ENCODE peak calls at places on chromosome 3, in seven cellular contexts. F is HL-60; T is CD8-positive, alpha-beta T cell; V is lower leg skin; M is fibroblast of mammary gland; J is H9; H is OCI-LY7. S is an unnamed sample.

GRCh38 chr3:194395767-194396527 is 3.1 kb downstream of the GP5 start:
- DNase-seq in F (peak), T (peak), V (no peak), M (peak), J (peak), H (no peak), S (no peak)

GRCh38 chr3:123202451-123202850 is 708 bp downstream of the SEC22A start:
- DNase-seq in F (no peak), T (no peak), V (no peak), M (no peak), J (peak), H (peak), S (no peak)

GRCh38 chr3:3998140-3998977 is 199.1 kb downstream of the LRRN1 start:
- DNase-seq in F (peak), T (no peak), V (no peak), M (peak), J (peak), H (peak), S (no peak)

GRCh38 chr3:160935413-160936095 is 169.6 kb downstream of the B3GALNT1 start:
- DNase-seq in F (no peak), T (no peak), V (no peak), M (no peak), J (no peak), H (no peak), S (no peak)

GRCh38 chr3:57852896-57853295 is 96.8 kb downstream of the SLMAP start:
- DNase-seq in F (no peak), T (no peak), V (no peak), M (peak), J (no peak), H (peak), S (no peak)

GRCh38 chr3:30710017-30710416 is 103.6 kb downstream of the TGFBR2 start:
- DNase-seq in F (no peak), T (no peak), V (no peak), M (no peak), J (no peak), H (no peak), S (no peak)

GRCh38 chr3:121870710-121871109 is 23.5 kb upstream of the SLC15A2 start:
- DNase-seq in F (no peak), T (no peak), V (no peak), M (peak), J (no peak), H (no peak), S (no peak)

GRCh38 chr3:7709383-7710082 is 792.1 kb upstream of the LMCD1 start:
- DNase-seq in F (no peak), T (no peak), V (no peak), M (no peak), J (no peak), H (no peak), S (no peak)

GRCh38 chr3:183924956-183925355 is 40.3 kb upstream of the PARL start:
- DNase-seq in F (no peak), T (no peak), V (no peak), M (peak), J (no peak), H (no peak), S (no peak)

GRCh38 chr3:62597481-62597880 is 224.1 kb upstream of the FEZF2 start:
- DNase-seq in F (no peak), T (no peak), V (no peak), M (peak), J (no peak), H (no peak), S (no peak)

GRCh38 chr3:133933097-133934024 is 37.7 kb upstream of the RAB6B start:
- DNase-seq in F (no peak), T (no peak), V (peak), M (no peak), J (peak), H (no peak), S (no peak)

GRCh38 chr3:168251371-168251770 is 155.6 kb upstream of the GOLIM4 start:
- DNase-seq in F (no peak), T (no peak), V (no peak), M (no peak), J (no peak), H (peak), S (no peak)

GRCh38 chr3:16177962-16178627 is 3.6 kb downstream of the GALNT15 start:
- DNase-seq in F (peak), T (peak), V (peak), M (peak), J (peak), H (peak), S (peak)

GRCh38 chr3:184773341-184774186 is 38.4 kb upstream of the VPS8 start:
- DNase-seq in F (no peak), T (no peak), V (no peak), M (no peak), J (no peak), H (no peak), S (no peak)

GRCh38 chr3:142595581-142595950 is 627 bp upstream of the PLS1 start:
- DNase-seq in F (no peak), T (no peak), V (no peak), M (peak), J (no peak), H (peak), S (no peak)

GRCh38 chr3:150005243-150006102 is 34.8 kb upstream of the PFN2 start:
- DNase-seq in F (no peak), T (no peak), V (no peak), M (peak), J (no peak), H (no peak), S (no peak)

GRCh38 chr3:185961675-185962232 is 23.9 kb upstream of the TRA2B start:
- DNase-seq in F (no peak), T (no peak), V (peak), M (no peak), J (no peak), H (no peak), S (no peak)

GRCh38 chr3:30226606-30227151 is 379.7 kb upstream of the TGFBR2 start:
- DNase-seq in F (no peak), T (no peak), V (no peak), M (no peak), J (no peak), H (no peak), S (no peak)

GRCh38 chr3:62248831-62249776 is 124.2 kb downstream of the FEZF2 start:
- DNase-seq in F (no peak), T (no peak), V (no peak), M (no peak), J (no peak), H (no peak), S (no peak)

GRCh38 chr3:47431225-47431624 is 44.5 kb downstream of the SCAP start:
- DNase-seq in F (no peak), T (no peak), V (no peak), M (no peak), J (no peak), H (no peak), S (no peak)

GRCh38 chr3:148162132-148162531 is 535.6 kb upstream of the AGTR1 start:
- DNase-seq in F (no peak), T (no peak), V (no peak), M (peak), J (no peak), H (no peak), S (no peak)

GRCh38 chr3:150371741-150372254 is 36.3 kb upstream of the TSC22D2 start:
- DNase-seq in F (no peak), T (no peak), V (no peak), M (peak), J (no peak), H (no peak), S (no peak)

GRCh38 chr3:10366681-10367101 is 45.8 kb upstream of the SEC13 start:
- DNase-seq in F (peak), T (no peak), V (no peak), M (peak), J (no peak), H (no peak), S (no peak)

GRCh38 chr3:195836736-195837135 is 25.0 kb upstream of the MUC4 start:
- DNase-seq in F (no peak), T (no peak), V (no peak), M (no peak), J (no peak), H (no peak), S (no peak)

GRCh38 chr3:99484871-99485270 is 153.5 kb upstream of the COL8A1 start:
- DNase-seq in F (no peak), T (no peak), V (no peak), M (peak), J (no peak), H (no peak), S (no peak)

GRCh38 chr3:173529062-173529711 is 131.6 kb downstream of the NLGN1 start:
- DNase-seq in F (no peak), T (no peak), V (no peak), M (peak), J (peak), H (peak), S (no peak)

GRCh38 chr3:55243686-55244085 is 243.4 kb downstream of the WNT5A start:
- DNase-seq in F (no peak), T (no peak), V (no peak), M (no peak), J (peak), H (no peak), S (no peak)

GRCh38 chr3:49720383-49721164 is 1.1 kb upstream of the AMIGO3 start:
- DNase-seq in F (no peak), T (no peak), V (peak), M (no peak), J (no peak), H (no peak), S (no peak)

GRCh38 chr3:10757021-10757820 is 58.8 kb upstream of the SLC6A11 start:
- DNase-seq in F (no peak), T (no peak), V (peak), M (peak), J (no peak), H (no peak), S (no peak)

GRCh38 chr3:15646924-15647511 is 45.5 kb downstream of the BTD start:
- DNase-seq in F (no peak), T (no peak), V (peak), M (peak), J (no peak), H (no peak), S (peak)

GRCh38 chr3:42733501-42734262 is 31.1 kb upstream of the HHATL start:
- DNase-seq in F (no peak), T (no peak), V (peak), M (no peak), J (peak), H (no peak), S (no peak)

GRCh38 chr3:46466871-46467403 is 2.2 kb upstream of the LTF start:
- DNase-seq in F (no peak), T (no peak), V (peak), M (no peak), J (peak), H (no peak), S (no peak)

GRCh38 chr3:183807329-183807728 is 18.0 kb downstream of the MAP6D1 start:
- DNase-seq in F (no peak), T (no peak), V (peak), M (no peak), J (no peak), H (no peak), S (no peak)

GRCh38 chr3:69012836-69013255 is 638 bp downstream of the EOGT start:
- DNase-seq in F (no peak), T (no peak), V (peak), M (peak), J (peak), H (peak), S (no peak)

GRCh38 chr3:14576163-14576562 is 36.0 kb upstream of the GRIP2 start:
- DNase-seq in F (no peak), T (no peak), V (no peak), M (no peak), J (no peak), H (no peak), S (no peak)

GRCh38 chr3:14573706-14574105 is 33.6 kb upstream of the GRIP2 start:
- DNase-seq in F (no peak), T (no peak), V (no peak), M (no peak), J (no peak), H (no peak), S (no peak)

GRCh38 chr3:14574183-14574582 is 34.0 kb upstream of the GRIP2 start:
- DNase-seq in F (no peak), T (no peak), V (no peak), M (no peak), J (no peak), H (no peak), S (no peak)

GRCh38 chr3:14581334-14582072 is 41.4 kb upstream of the GRIP2 start:
- DNase-seq in F (no peak), T (no peak), V (no peak), M (no peak), J (no peak), H (no peak), S (no peak)

DNA sequence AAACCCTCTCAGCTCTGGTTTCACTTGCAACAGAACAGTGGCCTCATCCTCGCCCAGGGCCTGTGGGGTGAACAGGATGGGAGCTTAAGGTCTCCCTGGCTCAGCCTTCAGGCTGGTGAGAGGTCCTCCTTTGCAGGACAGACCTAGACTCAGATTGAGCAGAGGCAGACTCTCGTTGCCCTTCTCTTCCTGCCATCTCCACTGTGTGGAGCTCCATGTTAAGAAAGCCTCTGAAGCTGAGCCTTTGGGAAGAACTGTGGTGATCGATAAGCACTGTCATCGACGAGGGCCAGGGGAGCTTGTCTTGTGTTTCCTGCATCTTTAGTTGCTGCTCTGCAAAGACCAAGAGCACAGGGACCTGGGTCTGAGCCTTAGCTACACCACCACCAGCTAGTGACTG is 37.8 kb upstream of the GRIP2 start:
- DNase-seq in F (no peak), T (no peak), V (no peak), M (no peak), J (no peak), H (no peak), S (no peak)
- TF ChIP-seq CTCF in F (no peak), T (no peak), V (no peak), M (no peak), J (peak), H (no peak), S (no peak)

GRCh38 chr3:56351496-56351895 is 116.8 kb downstream of the ERC2 start:
- DNase-seq in F (no peak), T (no peak), V (no peak), M (no peak), J (no peak), H (no peak), S (no peak)

GRCh38 chr3:56342475-56342874 is 125.8 kb downstream of the ERC2 start:
- DNase-seq in F (no peak), T (no peak), V (no peak), M (no peak), J (no peak), H (no peak), S (no peak)

DNA sequence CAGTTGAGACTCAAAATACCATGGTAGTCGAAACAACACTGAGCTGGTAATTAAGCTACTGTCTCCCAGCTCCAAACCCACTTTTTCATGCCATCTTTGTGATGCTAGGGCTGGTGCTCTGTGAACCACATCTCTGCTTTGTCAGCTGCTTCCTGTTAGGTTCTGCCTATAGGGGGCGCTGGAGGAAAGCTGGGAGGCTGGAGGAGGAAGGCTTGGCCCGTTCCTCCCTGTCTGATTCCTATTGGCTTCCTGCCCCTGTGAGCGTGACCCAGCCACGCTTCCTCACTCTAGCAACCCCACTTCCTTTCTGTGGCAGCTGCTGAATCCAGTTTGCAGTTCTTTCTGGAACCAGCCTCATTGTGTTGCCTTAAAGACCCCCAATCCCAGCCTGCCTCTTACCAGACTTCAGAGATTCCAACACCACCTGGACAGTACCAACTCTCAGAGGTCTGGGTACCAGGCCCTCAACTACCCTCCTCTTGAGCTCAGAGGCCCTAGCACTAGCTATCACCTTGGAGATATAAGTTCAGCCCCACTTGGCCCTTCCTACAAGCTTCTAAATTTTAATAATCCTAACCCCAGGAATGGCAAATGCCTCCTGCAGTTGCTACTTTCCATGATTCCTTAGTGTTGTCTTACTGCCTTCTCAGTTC is 120.9 kb downstream of the ERC2 start:
- DNase-seq in F (peak), T (no peak), V (no peak), M (peak), J (peak), H (peak), S (no peak)
- TF ChIP-seq CTCF in F (peak), T (no peak), V (no peak), M (peak), J (peak), H (peak), S (no peak)

GRCh38 chr3:13700889-13701288 is 152.0 kb downstream of the FBLN2 start:
- DNase-seq in F (no peak), T (no peak), V (peak), M (no peak), J (no peak), H (no peak), S (no peak)

GRCh38 chr3:13698498-13698897 is 149.6 kb downstream of the FBLN2 start:
- DNase-seq in F (no peak), T (no peak), V (no peak), M (no peak), J (peak), H (no peak), S (no peak)

GRCh38 chr3:13703071-13703470 is 154.1 kb downstream of the FBLN2 start:
- DNase-seq in F (no peak), T (no peak), V (peak), M (no peak), J (no peak), H (no peak), S (no peak)

GRCh38 chr3:13702226-13702820 is 153.4 kb downstream of the FBLN2 start:
- DNase-seq in F (no peak), T (no peak), V (peak), M (no peak), J (no peak), H (no peak), S (no peak)

DNA sequence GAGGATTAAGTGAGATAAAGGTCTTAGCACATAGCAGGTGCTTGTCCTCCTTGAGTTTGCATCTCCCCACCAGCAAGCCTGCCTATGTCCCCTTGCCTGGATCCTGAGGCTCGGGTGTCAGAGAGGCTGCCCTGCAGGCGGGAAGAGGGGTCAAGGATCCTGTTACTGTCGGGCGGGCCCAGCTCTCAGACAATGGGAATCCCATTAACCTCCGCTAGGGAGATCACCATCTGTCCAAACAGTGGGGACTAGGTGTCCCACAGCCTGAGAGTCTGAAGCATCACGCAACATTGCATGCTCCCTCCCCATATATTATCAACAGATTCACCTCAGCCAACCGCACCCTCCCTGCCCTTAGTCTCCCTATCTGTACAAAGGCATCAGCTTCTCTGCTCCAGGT is 151.4 kb downstream of the FBLN2 start:
- DNase-seq in F (no peak), T (no peak), V (no peak), M (no peak), J (peak), H (no peak), S (no peak)
- TF ChIP-seq CTCF in F (no peak), T (no peak), V (no peak), M (no peak), J (peak), H (no peak), S (no peak)

GRCh38 chr3:17687585-17687984 is 54.8 kb downstream of the TBC1D5 start:
- DNase-seq in F (no peak), T (no peak), V (no peak), M (no peak), J (no peak), H (no peak), S (no peak)

GRCh38 chr3:17686613-17687012 is 55.8 kb downstream of the TBC1D5 start:
- DNase-seq in F (no peak), T (no peak), V (no peak), M (peak), J (no peak), H (peak), S (no peak)
- TF ChIP-seq CTCF in F (no peak), T (no peak), V (no peak), M (peak), J (peak), H (peak), S (no peak)

GRCh38 chr3:71512000-71512399 is 71.5 kb downstream of the FOXP1 start:
- DNase-seq in F (no peak), T (peak), V (no peak), M (no peak), J (peak), H (peak), S (no peak)

GRCh38 chr3:71511037-71511436 is 72.5 kb downstream of the FOXP1 start:
- DNase-seq in F (no peak), T (no peak), V (no peak), M (peak), J (no peak), H (peak), S (no peak)

GRCh38 chr3:71509024-71509423 is 74.5 kb downstream of the FOXP1 start:
- DNase-seq in F (no peak), T (no peak), V (no peak), M (no peak), J (no peak), H (no peak), S (no peak)

GRCh38 chr3:71511446-71511845 is 72.1 kb downstream of the FOXP1 start:
- DNase-seq in F (no peak), T (no peak), V (no peak), M (no peak), J (no peak), H (no peak), S (no peak)

GRCh38 chr3:71510485-71510884 is 73.0 kb downstream of the FOXP1 start:
- DNase-seq in F (no peak), T (no peak), V (no peak), M (peak), J (no peak), H (peak), S (no peak)
- TF ChIP-seq CTCF in F (no peak), T (no peak), V (no peak), M (peak), J (no peak), H (peak), S (no peak)

GRCh38 chr3:5055352-5056004 is 66.6 kb upstream of the ARL8B start:
- DNase-seq in F (peak), T (no peak), V (peak), M (no peak), J (no peak), H (no peak), S (no peak)

GRCh38 chr3:5056005-5056391 is 66.1 kb upstream of the ARL8B start:
- DNase-seq in F (no peak), T (no peak), V (peak), M (no peak), J (no peak), H (no peak), S (no peak)

GRCh38 chr3:5053021-5053831 is 68.9 kb upstream of the ARL8B start:
- DNase-seq in F (no peak), T (no peak), V (peak), M (peak), J (no peak), H (no peak), S (no peak)

GRCh38 chr3:5052247-5052646 is 69.8 kb upstream of the ARL8B start:
- DNase-seq in F (no peak), T (no peak), V (no peak), M (no peak), J (no peak), H (no peak), S (no peak)

DNA sequence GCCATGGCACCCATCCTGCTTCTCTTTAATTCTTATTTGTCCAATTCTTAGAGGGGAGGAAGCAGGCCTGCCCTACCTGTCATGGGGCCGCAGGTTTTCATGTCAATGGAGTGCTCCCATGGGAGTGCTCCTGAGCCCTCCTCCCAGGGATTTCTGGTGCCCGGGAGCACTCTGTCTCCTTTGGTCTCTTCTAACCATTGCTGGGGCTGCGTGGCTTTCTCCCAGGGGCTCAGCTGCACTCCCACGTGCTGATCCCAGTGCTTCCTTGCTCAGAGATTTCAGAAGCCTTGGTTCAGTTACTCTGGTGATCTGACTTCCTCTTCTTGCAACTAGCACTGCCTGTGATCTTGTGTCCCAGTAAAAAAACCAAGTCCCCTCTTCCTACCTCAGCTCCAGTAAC is 68.0 kb upstream of the ARL8B start:
- DNase-seq in F (peak), T (no peak), V (peak), M (no peak), J (no peak), H (no peak), S (no peak)
- TF ChIP-seq CTCF in F (no peak), T (no peak), V (no peak), M (no peak), J (no peak), H (no peak), S (no peak)